ENCODE peak calls at places on chromosomes 5 and 9, in seven cellular contexts. L is astrocyte of the cerebellum, K is fibroblast of the aortic adventitia, X is left ventricle myocardium inferior, F is B cell, Q is fibroblast of pulmonary artery, T is WERI-Rb-1. R is an unnamed sample.

GRCh38 chr5:54021413-54022155 is 288.8 kb downstream of the ARL15 start:
- DNase-seq in F (no peak), Q (peak; percentile 61), X (no peak), T (no peak), L (no peak), K (peak; percentile 30), R (no peak)

GRCh38 chr9:119307471-119307870 is 61.8 kb downstream of the BRINP1 start:
- DNase-seq in X (no peak), Q (no peak), K (no peak), F (no peak), T (no peak), L (no peak), R (no peak)

GRCh38 chr5:128111818-128112448 is 28.4 kb downstream of the SLC12A2 start:
- DNase-seq in T (no peak), X (no peak), K (peak; percentile 45), Q (peak; percentile 52), F (no peak), L (peak; percentile 9), R (no peak)

GRCh38 chr5:180803181-180804128 is 849 bp upstream of the MGAT1 start:
- DNase-seq in L (no peak), K (peak; percentile 57), T (no peak), Q (no peak), X (peak; percentile 73), F (peak; percentile 87), R (peak; percentile 88)

GRCh38 chr5:142859037-142859436 is 88.9 kb downstream of the ARHGAP26 start:
- DNase-seq in T (no peak), X (no peak), L (no peak), K (no peak), F (no peak), Q (no peak), R (no peak)

GRCh38 chr5:6003040-6003825 is 375.1 kb downstream of the MED10 start:
- DNase-seq in L (no peak), X (no peak), T (no peak), F (no peak), Q (no peak), K (no peak), R (no peak)

GRCh38 chr9:84463272-84463671 is 122.7 kb upstream of the SLC28A3 start:
- DNase-seq in X (no peak), T (no peak), L (no peak), K (no peak), F (no peak), Q (no peak), R (no peak)

GRCh38 chr5:38720691-38721361 is 125.0 kb upstream of the OSMR start:
- DNase-seq in T (no peak), K (no peak), L (no peak), Q (no peak), F (no peak), X (no peak), R (no peak)

GRCh38 chr5:6633469-6634326 is 458 bp downstream of the SRD5A1 start:
- DNase-seq in L (no peak), F (no peak), X (no peak), T (peak; percentile 52), K (peak; percentile 20), Q (no peak), R (no peak)

GRCh38 chr5:11904270-11904906 is at the start of gene CTNND2:
- DNase-seq in K (no peak), X (no peak), Q (no peak), T (peak; percentile 93), F (no peak), L (peak; percentile 73), R (no peak)

GRCh38 chr9:81112638-81113037 is 576.7 kb downstream of the TLE1 start:
- DNase-seq in L (no peak), K (no peak), X (no peak), T (no peak), F (no peak), Q (no peak), R (no peak)

GRCh38 chr9:93100265-93100636 is 4.2 kb downstream of the CARD19 start:
- DNase-seq in X (no peak), T (no peak), Q (no peak), F (no peak), K (no peak), L (no peak), R (no peak)

GRCh38 chr5:5751987-5752386 is 329.5 kb downstream of the ICE1 start:
- DNase-seq in T (no peak), X (no peak), K (no peak), Q (no peak), L (no peak), F (no peak), R (no peak)

GRCh38 chr5:124000558-124000957 is 488.6 kb downstream of the CSNK1G3 start:
- DNase-seq in L (no peak), K (no peak), Q (no peak), T (no peak), F (no peak), X (no peak), R (no peak)

GRCh38 chr5:170070556-170071412 is 34.9 kb upstream of the FOXI1 start:
- DNase-seq in L (peak; percentile 1), K (peak; percentile 49), X (peak; percentile 31), T (peak; percentile 43), Q (peak; percentile 54), F (peak; percentile 19), R (no peak)

GRCh38 chr5:103510851-103511553 is 51.6 kb downstream of the NUDT12 start:
- DNase-seq in X (no peak), L (peak; percentile 5), Q (peak; percentile 39), K (no peak), F (no peak), T (no peak), R (no peak)

GRCh38 chr5:98458004-98458403 is 315.5 kb upstream of the RGMB start:
- DNase-seq in X (no peak), F (no peak), T (no peak), K (peak; percentile 57), Q (peak; percentile 43), L (peak; percentile 36), R (no peak)

GRCh38 chr5:139795074-139796001 is at the start of gene PSD2:
- DNase-seq in Q (no peak), T (peak; percentile 58), X (peak; percentile 22), K (no peak), F (peak; percentile 36), L (no peak), R (no peak)

GRCh38 chr5:155700333-155700732 is 626.6 kb upstream of the SGCD start:
- DNase-seq in X (no peak), L (no peak), F (no peak), Q (no peak), K (no peak), T (peak; percentile 16), R (no peak)

DNA sequence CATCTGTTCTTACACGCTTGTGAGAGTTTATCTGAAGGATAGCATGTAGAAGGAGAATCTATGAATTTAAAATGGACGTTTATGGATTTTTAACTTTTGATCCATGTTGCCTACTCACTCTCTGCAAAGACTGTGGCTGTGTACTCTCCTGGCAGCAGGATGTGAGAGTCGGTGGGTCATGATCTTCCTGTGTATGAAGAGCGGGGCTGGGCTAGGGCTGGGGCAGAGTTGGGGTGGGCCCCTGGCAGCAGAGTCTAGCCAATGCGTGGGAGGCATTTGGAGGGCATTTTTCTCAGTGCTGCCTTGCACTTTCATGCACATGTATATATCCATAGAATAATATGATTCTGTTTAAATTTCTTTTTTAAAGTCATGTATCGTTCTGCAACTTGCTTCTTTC is 24.0 kb upstream of the DAB2IP start:
- DNase-seq in K (no peak), X (no peak), F (no peak), T (no peak), Q (no peak), L (no peak), R (no peak)
- TF ChIP-seq CTCF in K (no peak), X (no peak), F (no peak), T (no peak), Q (no peak), L (no peak), R (no peak)

GRCh38 chr5:80609692-80610091 is 39.6 kb upstream of the ANKRD34B start:
- DNase-seq in Q (no peak), L (no peak), K (no peak), X (no peak), T (no peak), F (no peak), R (no peak)

GRCh38 chr5:80607832-80608231 is 37.8 kb upstream of the ANKRD34B start:
- DNase-seq in X (no peak), L (no peak), T (no peak), F (no peak), K (no peak), Q (no peak), R (peak; percentile 43)

GRCh38 chr5:80607343-80607742 is 37.3 kb upstream of the ANKRD34B start:
- DNase-seq in K (no peak), Q (no peak), T (no peak), X (no peak), L (no peak), F (no peak), R (no peak)

DNA sequence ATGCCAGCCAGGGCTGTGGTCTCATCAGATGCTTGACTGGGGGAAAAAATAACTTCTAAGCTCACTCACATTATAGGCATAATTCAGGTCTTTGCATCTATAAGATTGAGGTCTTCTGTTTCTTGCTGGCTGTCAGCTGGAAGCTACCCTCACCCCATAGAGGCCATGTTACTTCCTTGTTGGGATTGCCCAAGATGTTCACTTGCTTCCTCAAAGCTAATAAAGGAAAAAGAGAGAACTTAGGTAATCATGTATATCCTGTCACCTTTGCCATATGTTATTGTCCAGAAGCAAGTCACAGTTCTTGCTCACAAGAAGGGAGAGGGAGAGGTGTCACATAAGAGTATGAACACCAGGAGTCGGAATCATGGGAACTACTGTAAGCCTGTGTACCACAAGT is 38.6 kb upstream of the ANKRD34B start:
- DNase-seq in X (no peak), F (no peak), L (no peak), K (no peak), Q (no peak), T (no peak), R (no peak)
- TF ChIP-seq CTCF in X (no peak), F (no peak), L (no peak), K (no peak), Q (no peak), T (no peak), R (no peak)

DNA sequence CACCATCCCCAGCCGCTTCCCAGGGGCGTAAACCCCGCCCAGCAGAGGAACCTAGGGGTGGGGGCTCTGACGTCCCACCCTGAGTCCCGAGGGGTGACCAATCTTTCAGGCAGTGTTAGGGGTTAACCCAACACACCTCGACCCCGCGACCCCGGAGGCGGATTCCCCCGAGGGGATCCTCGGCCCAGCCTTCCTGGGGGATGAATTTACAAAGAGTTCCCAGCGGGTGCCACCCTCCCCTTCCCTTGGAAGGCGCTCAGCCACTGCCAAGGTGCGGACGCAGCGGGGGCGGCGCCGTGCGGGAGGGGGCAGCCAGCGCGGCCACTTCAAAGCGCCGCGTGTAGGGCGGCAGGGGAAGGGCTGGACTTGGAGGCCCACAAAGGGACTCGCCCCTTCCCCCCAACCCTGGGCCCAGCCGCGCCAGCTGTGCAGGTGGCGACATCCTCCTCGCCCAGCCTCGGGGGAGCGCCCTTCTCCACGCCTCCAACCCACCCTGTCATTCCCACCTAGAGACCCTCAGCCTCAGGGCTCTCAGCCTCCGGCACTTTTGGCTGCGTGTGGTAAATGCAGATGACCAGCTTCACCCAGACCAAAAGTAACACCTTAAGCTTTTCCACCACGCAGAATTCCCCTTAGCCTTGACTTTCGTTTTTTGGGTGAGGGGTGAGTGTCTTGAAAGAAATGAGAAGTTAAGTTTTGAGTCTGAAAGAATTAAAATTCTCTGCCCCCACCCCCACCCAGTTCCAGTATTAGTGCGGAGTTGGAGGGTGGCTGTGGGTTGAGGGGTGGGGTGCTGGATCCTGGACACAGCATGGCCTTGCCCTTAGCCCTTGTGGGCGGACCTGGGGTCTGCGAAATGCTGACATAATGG is 43.3 kb upstream of the TCF7 start:
- DNase-seq in F (peak; percentile 39), T (no peak), L (no peak), K (no peak), X (no peak), Q (peak; percentile 7), R (peak; percentile 67)
- TF ChIP-seq CTCF in F (no peak), T (no peak), L (no peak), K (no peak), X (no peak), Q (no peak), R (peak; percentile 3)

GRCh38 chr5:173153842-173154241 is 9.5 kb downstream of the BNIP1 start:
- DNase-seq in L (no peak), F (no peak), T (no peak), K (no peak), Q (no peak), X (no peak), R (no peak)
- TF ChIP-seq CTCF in L (no peak), F (no peak), T (no peak), K (no peak), Q (no peak), X (no peak), R (no peak)

R was measured in GM10248.